ENCODE peak calls at places on chromosomes 1 and 21, in eight cellular contexts. H is heart left ventricle; I is CD4-positive, alpha-beta T cell; O is bronchial epithelial cell; X is endothelial cell; D is cardiac muscle cell; T is HCT116; N is coronary artery. R is an unnamed sample.
A peak's percentile ranks its signal among the peaks of the same experiment; 100 is the strongest.

GRCh38 chr1:156401175-156401574 is 32.2 kb downstream of the RHBG start:
- DNase-seq in H (no peak), I (no peak), N (no peak), X (no peak), O (no peak), T (no peak), D (no peak), R (no peak)

GRCh38 chr1:39701092-39701460 is 9.8 kb upstream of the HPCAL4 start:
- DNase-seq in H (no peak), X (no peak), D (peak; percentile 93), N (no peak), O (peak; percentile 35), T (no peak), I (no peak), R (peak; percentile 37)

GRCh38 chr1:205582046-205582445 is 49.8 kb downstream of the ELK4 start:
- DNase-seq in T (no peak), I (no peak), H (no peak), N (no peak), O (no peak), X (no peak), D (no peak), R (no peak)

GRCh38 chr1:208420021-208420420 is 175.8 kb upstream of the PLXNA2 start:
- DNase-seq in X (no peak), O (no peak), H (no peak), T (no peak), I (no peak), D (no peak), N (no peak), R (no peak)

GRCh38 chr1:15304708-15305326 is 57.8 kb downstream of the FHAD1 start:
- DNase-seq in H (no peak), D (peak; percentile 53), I (peak; percentile 59), O (peak; percentile 60), X (peak; percentile 73), N (no peak), T (peak; percentile 26), R (no peak)

GRCh38 chr1:109632671-109633346 is 13.2 kb downstream of the AMPD2 start:
- DNase-seq in I (no peak), D (no peak), X (no peak), N (peak; percentile 40), O (no peak), H (no peak), T (no peak), R (no peak)

GRCh38 chr1:246784621-246785535 is 60.7 kb downstream of the SCCPDH start:
- DNase-seq in H (no peak), N (no peak), I (no peak), D (peak; percentile 54), T (no peak), O (no peak), X (no peak), R (no peak)

GRCh38 chr1:154743536-154744036 is 126.5 kb downstream of the KCNN3 start:
- DNase-seq in N (peak; percentile 26), T (no peak), X (no peak), I (no peak), O (no peak), D (no peak), H (no peak), R (no peak)

GRCh38 chr1:99936071-99936470 is 33.7 kb upstream of the SLC35A3 start:
- DNase-seq in H (no peak), T (no peak), I (no peak), X (no peak), O (no peak), D (no peak), N (no peak), R (no peak)

GRCh38 chr1:26910343-26911160 is 3.2 kb downstream of the NR0B2 start:
- DNase-seq in X (no peak), N (no peak), T (no peak), D (no peak), H (no peak), I (no peak), O (no peak), R (no peak)

GRCh38 chr1:111203681-111204210 is 3.3 kb upstream of the DENND2D start:
- DNase-seq in X (no peak), N (no peak), T (peak; percentile 51), I (peak; percentile 76), O (peak; percentile 53), H (peak; percentile 82), D (peak; percentile 74), R (no peak)

GRCh38 chr1:103110701-103111100 is 2.4 kb upstream of the COL11A1 start:
- DNase-seq in O (no peak), T (no peak), N (no peak), X (no peak), D (no peak), I (no peak), H (no peak), R (no peak)

GRCh38 chr21:27827972-27828371 is 861.1 kb upstream of the ADAMTS5 start:
- DNase-seq in H (no peak), O (peak; percentile 96), I (no peak), N (no peak), D (no peak), X (no peak), T (no peak), R (no peak)

GRCh38 chr1:119715542-119715941 is 3.8 kb downstream of the PHGDH start:
- DNase-seq in I (no peak), T (no peak), D (peak; percentile 29), N (peak; percentile 69), X (no peak), O (no peak), H (no peak), R (no peak)

GRCh38 chr21:31580866-31581276 is 78.6 kb upstream of the SOD1 start:
- DNase-seq in N (no peak), O (peak; percentile 55), I (peak; percentile 74), X (peak; percentile 86), H (peak; percentile 48), T (peak; percentile 57), D (peak; percentile 78), R (peak; percentile 72)

GRCh38 chr1:154808909-154809262 is 61.2 kb downstream of the KCNN3 start:
- DNase-seq in O (no peak), I (no peak), N (no peak), H (peak; percentile 55), T (no peak), D (no peak), X (no peak), R (no peak)

GRCh38 chr1:212827831-212828278 is 19.6 kb downstream of the SPATA45 start:
- DNase-seq in D (no peak), N (no peak), X (no peak), O (no peak), T (no peak), I (no peak), H (no peak), R (no peak)

GRCh38 chr1:205246426-205247119 is 18.8 kb downstream of the TMCC2 start:
- DNase-seq in T (no peak), D (no peak), H (no peak), X (no peak), O (no peak), I (no peak), N (no peak), R (no peak)

GRCh38 chr1:3820316-3820715 is 24.0 kb upstream of the LRRC47 start:
- DNase-seq in N (no peak), I (no peak), X (no peak), H (no peak), O (no peak), D (no peak), T (no peak), R (no peak)

GRCh38 chr1:55156093-55156492 is 59.1 kb downstream of the USP24 start:
- DNase-seq in N (no peak), X (no peak), H (no peak), T (no peak), O (no peak), D (peak; percentile 3), I (no peak), R (no peak)

GRCh38 chr1:117335376-117336086 is 31.7 kb upstream of the MAN1A2 start:
- DNase-seq in D (no peak), I (no peak), T (no peak), N (no peak), H (no peak), O (no peak), X (no peak), R (no peak)

GRCh38 chr1:92486251-92487077 is at the start of gene GFI1:
- DNase-seq in I (peak; percentile 42), N (no peak), T (no peak), H (no peak), O (no peak), X (peak; percentile 55), D (peak; percentile 46), R (no peak)
- TF ChIP-seq CTCF in I (no peak), N (no peak), T (no peak), H (no peak), O (no peak), X (no peak), D (no peak), R (no peak)

GRCh38 chr1:206907304-206907991 is 10.2 kb downstream of the IL24 start:
- DNase-seq in X (peak; percentile 64), T (no peak), I (no peak), H (peak; percentile 53), D (no peak), O (no peak), N (no peak), R (no peak)
- TF ChIP-seq CTCF in X (peak; percentile 47), T (peak; percentile 56), I (no peak), H (peak; percentile 25), D (peak; percentile 38), O (peak; percentile 12), N (no peak), R (peak; percentile 47)

DNA sequence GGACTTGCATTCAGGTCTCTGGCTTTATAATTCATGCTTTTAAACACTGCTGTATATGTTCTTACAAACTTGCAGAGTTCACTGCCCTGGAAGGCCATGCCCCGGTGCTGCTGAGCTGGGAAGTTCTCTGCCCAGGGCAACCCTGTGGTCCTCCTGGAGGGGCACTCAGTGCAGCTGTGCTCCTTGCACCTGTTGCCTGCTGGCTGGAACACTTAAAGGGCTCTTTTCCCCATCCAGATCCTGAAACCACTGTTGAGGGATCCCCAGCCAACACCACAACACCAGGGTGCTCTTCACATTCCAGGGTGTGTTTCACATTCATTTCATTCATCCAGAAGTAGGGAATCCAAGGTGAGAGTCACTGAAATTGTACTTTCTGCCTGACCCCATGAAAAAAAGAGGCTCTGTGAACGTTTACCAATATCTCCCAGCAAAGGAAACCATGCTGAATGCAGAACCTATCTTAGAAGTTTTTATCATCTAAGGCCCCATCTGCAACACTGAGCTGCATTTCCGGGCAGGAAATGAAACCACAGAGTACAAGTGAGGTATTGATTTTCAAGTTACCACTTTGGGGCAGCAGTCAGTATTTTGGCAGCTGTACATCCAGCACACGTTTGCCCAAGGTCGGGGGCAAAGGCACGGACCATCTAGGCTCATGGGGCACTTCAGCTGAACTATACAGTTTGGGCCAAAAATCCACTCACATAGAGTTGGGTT is 16.4 kb upstream of the KIAA0040 start:
- DNase-seq in X (no peak), O (no peak), H (no peak), D (no peak), N (no peak), T (no peak), I (peak; percentile 28), R (no peak)
- TF ChIP-seq CTCF in X (no peak), O (no peak), H (no peak), D (no peak), N (no peak), T (no peak), I (no peak), R (no peak)

GRCh38 chr1:163071381-163072255 is 2.5 kb downstream of the RGS4 start:
- DNase-seq in X (peak; percentile 67), I (peak; percentile 19), D (peak; percentile 91), T (peak; percentile 60), H (peak; percentile 41), O (peak; percentile 94), N (peak; percentile 81), R (no peak)
- TF ChIP-seq CTCF in X (peak; percentile 66), I (no peak), D (peak; percentile 72), T (peak; percentile 86), H (peak; percentile 68), O (peak; percentile 76), N (peak; percentile 49), R (peak; percentile 81)

GRCh38 chr1:198788561-198789064 is 149.8 kb downstream of the PTPRC start:
- DNase-seq in N (no peak), T (no peak), D (peak; percentile 49), X (peak; percentile 57), O (no peak), I (no peak), H (no peak), R (no peak)
- TF ChIP-seq CTCF in N (no peak), T (peak; percentile 38), D (peak; percentile 25), X (no peak), O (no peak), I (no peak), H (peak; percentile 10), R (peak; percentile 72)

R was measured in type B pancreatic cell.